ENCODE peak calls at places on chromosomes 6 and 20, in seven cellular contexts. A, J, I, D, T, S and C are unnamed samples. For H3K36me3, the result is how much of the 10 kb centered on the place peaks cover.

GRCh38 chr20:63327229-63327745 is 33.9 kb downstream of the CHRNA4 start:
- DNase-seq in J (no peak), S (no peak), T (no peak), A (no peak), I (no peak), D (no peak), C (no peak)

GRCh38 chr6:139482184-139482751 is 107.8 kb upstream of the CITED2 start:
- DNase-seq in D (no peak), S (no peak), J (no peak), I (no peak), T (no peak), A (no peak), C (no peak)

GRCh38 chr6:3759656-3760245 is 8.2 kb upstream of the PXDC1 start:
- DNase-seq in I (no peak), S (peak), J (no peak), A (no peak), T (no peak), D (no peak), C (peak)

GRCh38 chr20:64244281-64244805 is 11.2 kb upstream of the PCMTD2 start:
- DNase-seq in A (no peak), S (no peak), T (no peak), I (no peak), D (no peak), J (no peak), C (no peak)

GRCh38 chr6:152221806-152222628 is 414.5 kb downstream of the ESR1 start:
- DNase-seq in I (no peak), A (no peak), D (no peak), S (no peak), J (no peak), T (no peak), C (no peak)

GRCh38 chr6:56168601-56169000 is 78.8 kb downstream of the COL21A1 start:
- DNase-seq in D (no peak), I (no peak), A (no peak), J (no peak), T (no peak), S (no peak), C (no peak)

GRCh38 chr6:44446626-44447297 is 59.3 kb downstream of the CDC5L start:
- DNase-seq in S (peak), D (no peak), I (no peak), J (no peak), T (no peak), A (no peak), C (no peak)

GRCh38 chr6:13673368-13673767 is 38.3 kb downstream of the RANBP9 start:
- DNase-seq in T (no peak), A (no peak), I (no peak), D (no peak), J (no peak), S (no peak), C (no peak)

GRCh38 chr6:13355043-13355945 is 27.0 kb upstream of the TBC1D7 start:
- DNase-seq in I (no peak), J (peak), A (no peak), T (no peak), S (peak), D (no peak), C (peak)

GRCh38 chr6:131949615-131949908 is 1.6 kb downstream of the CCN2 start:
- DNase-seq in I (no peak), J (no peak), A (no peak), D (no peak), T (no peak), S (peak), C (no peak)

GRCh38 chr20:4555188-4555893 is 166.4 kb upstream of the PRND start:
- DNase-seq in D (no peak), J (no peak), A (peak), I (no peak), S (peak), T (no peak), C (peak)

GRCh38 chr20:31704225-31705119 is 18.2 kb downstream of the BCL2L1 start:
- DNase-seq in T (no peak), I (no peak), A (peak), J (no peak), S (peak), D (no peak), C (peak)

GRCh38 chr6:15062311-15063252 is 183.3 kb upstream of the JARID2 start:
- DNase-seq in J (no peak), I (peak), S (peak), T (no peak), D (no peak), A (no peak), C (no peak)

GRCh38 chr6:121437861-121438651 is 2.6 kb downstream of the GJA1 start:
- DNase-seq in J (no peak), I (no peak), T (no peak), A (peak), S (peak), D (no peak), C (no peak)

GRCh38 chr6:44041461-44042260 is 85.6 kb downstream of the MRPL14 start:
- DNase-seq in S (peak), J (no peak), D (no peak), I (no peak), A (no peak), T (no peak), C (peak)

GRCh38 chr6:36660771-36661471 is 17.6 kb upstream of the CDKN1A start:
- DNase-seq in J (no peak), D (no peak), A (peak), I (peak), S (no peak), T (peak), C (no peak)

GRCh38 chr6:100085162-100085431 is 91.1 kb upstream of the MCHR2 start:
- DNase-seq in T (no peak), I (no peak), D (no peak), J (no peak), S (no peak), A (no peak), C (no peak)

GRCh38 chr6:43172127-43173007 is 1.3 kb downstream of the SRF start:
- DNase-seq in S (peak), D (no peak), J (peak), A (peak), I (peak), T (no peak), C (peak)

GRCh38 chr20:32672982-32673727 is 586 bp downstream of the C20orf203 start:
- DNase-seq in S (no peak), D (no peak), I (no peak), A (peak), J (peak), T (no peak), C (no peak)

GRCh38 chr20:13101276-13101675 is 92.5 kb downstream of the SPTLC3 start:
- DNase-seq in S (no peak), I (no peak), D (no peak), A (no peak), T (no peak), J (no peak), C (no peak)

GRCh38 chr6:92433911-92434310 is 985.4 kb downstream of the EPHA7 start:
- DNase-seq in T (no peak), A (no peak), S (no peak), J (no peak), D (no peak), I (no peak), C (no peak)

GRCh38 chr6:108801331-108801730 is 46.9 kb upstream of the ARMC2 start:
- DNase-seq in A (no peak), S (no peak), I (no peak), T (no peak), D (no peak), J (no peak), C (no peak)

GRCh38 chr6:43521836-43522235 is 4.9 kb downstream of the POLR1C start:
- DNase-seq in I (no peak), D (no peak), J (no peak), S (no peak), T (no peak), A (no peak), C (no peak)

GRCh38 chr6:170423030-170423429 is 116.5 kb downstream of the FAM120B start:
- DNase-seq in A (no peak), J (no peak), S (no peak), I (no peak), T (no peak), D (no peak), C (no peak)

GRCh38 chr6:41756354-41756753 is 9.2 kb upstream of the PGC start:
- DNase-seq in T (no peak), A (no peak), I (no peak), S (no peak), D (no peak), J (no peak), C (no peak)

GRCh38 chr20:63522091-63522868 is 1.7 kb downstream of the PPDPF start:
- DNase-seq in A (peak), S (no peak), J (no peak), T (no peak), D (no peak), I (no peak), C (no peak)

GRCh38 chr6:69164564-69165252 is 529.6 kb downstream of the ADGRB3 start:
- DNase-seq in D (no peak), A (no peak), T (no peak), I (no peak), J (peak), S (no peak), C (no peak)

GRCh38 chr6:21900730-21901129 is 307.2 kb downstream of the SOX4 start:
- DNase-seq in A (no peak), S (peak), J (no peak), T (no peak), I (no peak), D (no peak), C (peak)

GRCh38 chr6:1124885-1125284 is 187.0 kb upstream of the FOXQ1 start:
- DNase-seq in S (no peak), A (no peak), I (no peak), J (no peak), T (no peak), D (no peak), C (no peak)

GRCh38 chr6:1125297-1125696 is 186.6 kb upstream of the FOXQ1 start:
- DNase-seq in A (no peak), S (no peak), I (no peak), T (no peak), J (no peak), D (no peak), C (no peak)

GRCh38 chr6:1122083-1122482 is 189.8 kb upstream of the FOXQ1 start:
- DNase-seq in S (no peak), J (no peak), T (no peak), D (no peak), A (no peak), I (no peak), C (no peak)

GRCh38 chr6:1123406-1123805 is 188.5 kb upstream of the FOXQ1 start:
- DNase-seq in J (no peak), A (no peak), I (no peak), D (no peak), T (no peak), S (no peak), C (no peak)

DNA sequence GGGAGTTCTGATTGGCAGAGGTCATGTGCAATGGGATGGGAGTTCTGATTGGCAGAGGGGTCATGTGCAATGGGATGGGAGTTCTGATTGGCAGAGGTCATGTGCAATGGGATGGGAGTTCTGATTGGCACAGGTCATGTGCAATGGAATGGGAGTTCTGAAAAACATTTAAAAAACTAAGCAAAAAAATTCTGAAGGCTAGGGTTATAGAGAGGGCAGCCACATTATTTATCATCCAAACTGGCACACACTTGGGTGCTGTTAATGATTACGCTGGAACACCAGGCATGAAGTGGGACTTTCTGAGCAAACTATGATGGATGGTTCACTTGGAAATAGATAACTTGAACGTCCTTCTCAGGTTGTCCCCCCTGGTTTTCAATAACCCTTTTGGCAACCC is 187.9 kb upstream of the FOXQ1 start:
- DNase-seq in S (no peak), T (no peak), I (no peak), D (no peak), J (no peak), A (no peak), C (no peak)
- H3K36me3 ChIP-seq in S (under half), T (under half), I (under half), D (under half), J (under half), A (under half), C (under half)

GRCh38 chr6:10416863-10417641 is 2.2 kb upstream of the TFAP2A start:
- DNase-seq in J (no peak), T (no peak), S (no peak), D (no peak), I (no peak), A (no peak), C (no peak)
- H3K4me3 ChIP-seq in J (no peak), T (no peak), S (no peak), D (peak), I (no peak), A (no peak), C (no peak)

GRCh38 chr20:53915459-53916172 is 154.8 kb downstream of the BCAS1 start:
- DNase-seq in J (peak), D (peak), T (peak), I (peak), A (peak), S (peak), C (peak)
- H3K36me3 ChIP-seq in J (under half), D (under half), T (under half), I (under half), A (under half), S (under half), C (under half)

GRCh38 chr6:138109042-138109997 is 2.1 kb upstream of the PERP start:
- DNase-seq in T (peak), S (peak), D (no peak), A (peak), J (peak), I (no peak), C (peak)
- H3K4me3 ChIP-seq in T (no peak), S (no peak), D (peak), A (no peak), J (no peak), I (no peak), C (no peak)

DNA sequence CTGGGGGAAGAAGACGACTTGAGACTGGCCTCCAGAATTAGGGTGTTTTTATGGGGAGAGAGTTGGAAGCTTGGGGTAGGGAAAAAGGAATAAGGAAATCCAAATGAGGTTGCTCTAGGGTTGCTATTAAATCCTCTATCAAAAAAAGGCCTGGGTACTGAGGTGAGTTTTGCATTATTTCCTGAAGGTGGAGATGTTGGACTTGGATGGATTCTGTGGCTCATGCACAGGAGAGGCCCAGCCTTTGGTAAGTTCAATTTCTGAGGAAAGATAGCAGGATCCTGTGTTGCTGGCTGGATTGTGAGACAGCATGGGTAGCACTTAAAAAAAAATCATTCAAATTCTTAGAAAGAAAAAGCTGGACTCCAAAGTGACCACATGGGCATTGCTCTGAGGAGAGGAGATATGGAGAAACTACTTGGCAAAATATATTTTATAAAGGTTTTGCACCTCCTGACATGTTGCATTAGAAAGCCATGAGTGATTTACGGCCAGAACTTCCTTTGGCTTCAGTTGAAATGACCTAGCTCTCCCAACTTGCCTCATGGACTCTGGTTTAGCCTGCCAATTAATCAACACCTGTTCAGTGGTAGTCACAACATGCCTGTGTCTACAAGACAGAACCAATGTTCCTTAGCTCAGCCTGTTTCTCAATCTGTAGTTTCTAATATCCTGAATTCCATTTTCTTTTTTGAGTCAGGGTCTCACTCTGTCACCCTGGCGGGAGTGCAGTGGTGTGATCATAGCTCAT is 152.1 kb upstream of the RALGAPA2 start:
- DNase-seq in A (no peak), T (no peak), I (no peak), D (no peak), S (no peak), J (peak), C (no peak)
- H3K36me3 ChIP-seq in A (under half), T (under half), I (under half), D (under half), S (under half), J (under half), C (under half)

GRCh38 chr6:7697820-7698623 is 27.9 kb upstream of the BMP6 start:
- DNase-seq in D (no peak), T (peak), S (peak), A (no peak), I (no peak), J (no peak), C (peak)
- H3K4me3 ChIP-seq in D (peak), T (no peak), S (peak), A (no peak), I (no peak), J (no peak), C (peak)

GRCh38 chr20:38939686-38940085 is 13.5 kb downstream of the FAM83D start:
- DNase-seq in T (no peak), S (no peak), D (no peak), I (no peak), A (no peak), J (no peak), C (no peak)

GRCh38 chr20:38937000-38937399 is 10.8 kb downstream of the FAM83D start:
- DNase-seq in D (no peak), T (no peak), S (no peak), A (no peak), I (no peak), J (no peak), C (no peak)

GRCh38 chr20:38941726-38942389 is 15.6 kb downstream of the FAM83D start:
- DNase-seq in A (no peak), D (no peak), T (no peak), J (no peak), S (no peak), I (no peak), C (no peak)

GRCh38 chr20:38937978-38938473 is 11.8 kb downstream of the FAM83D start:
- DNase-seq in J (no peak), A (no peak), I (no peak), T (no peak), D (no peak), S (no peak), C (no peak)

DNA sequence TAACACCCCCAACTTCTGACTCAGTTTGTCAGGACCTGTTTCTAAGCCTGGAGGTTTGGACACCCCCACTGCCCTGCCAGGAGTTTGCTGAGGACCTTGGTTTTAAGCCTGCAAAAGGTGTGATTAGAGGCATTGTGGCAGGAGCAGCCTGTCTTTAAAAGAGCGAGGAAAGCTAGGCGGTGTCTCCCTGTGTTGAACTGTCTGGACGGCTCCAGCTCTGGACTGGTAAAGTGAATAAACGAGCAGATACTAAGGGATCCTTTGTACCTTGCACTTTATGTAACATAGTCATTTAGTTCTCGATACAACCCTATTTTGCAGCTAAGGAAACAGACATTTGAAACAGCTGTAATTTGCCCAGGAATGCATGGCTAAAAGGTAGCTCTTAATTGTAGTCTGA is 14.4 kb downstream of the FAM83D start:
- DNase-seq in J (no peak), S (no peak), I (no peak), A (no peak), T (no peak), D (no peak), C (no peak)
- H3K36me3 ChIP-seq in J (under half), S (under half), I (under half), A (under half), T (under half), D (under half), C (half or more)

GRCh38 chr6:35368038-35368887 is 25.9 kb downstream of the PPARD start:
- DNase-seq in S (peak), T (no peak), I (no peak), D (no peak), A (no peak), J (no peak), C (peak)
- H3K4me3 ChIP-seq in S (no peak), T (no peak), I (no peak), D (no peak), A (no peak), J (no peak), C (no peak)

GRCh38 chr6:7296602-7297001 is 16.4 kb downstream of the SSR1 start:
- DNase-seq in D (no peak), S (no peak), J (no peak), T (no peak), I (no peak), A (no peak), C (no peak)

GRCh38 chr6:7295916-7296315 is 17.1 kb downstream of the SSR1 start:
- DNase-seq in A (no peak), S (no peak), D (no peak), J (no peak), I (no peak), T (no peak), C (no peak)

GRCh38 chr6:7298113-7298512 is 14.9 kb downstream of the SSR1 start:
- DNase-seq in J (no peak), A (no peak), D (no peak), I (no peak), T (no peak), S (no peak), C (no peak)

GRCh38 chr6:7301702-7302101 is 11.3 kb downstream of the SSR1 start:
- DNase-seq in I (no peak), S (no peak), J (no peak), T (no peak), D (no peak), A (no peak), C (no peak)

DNA sequence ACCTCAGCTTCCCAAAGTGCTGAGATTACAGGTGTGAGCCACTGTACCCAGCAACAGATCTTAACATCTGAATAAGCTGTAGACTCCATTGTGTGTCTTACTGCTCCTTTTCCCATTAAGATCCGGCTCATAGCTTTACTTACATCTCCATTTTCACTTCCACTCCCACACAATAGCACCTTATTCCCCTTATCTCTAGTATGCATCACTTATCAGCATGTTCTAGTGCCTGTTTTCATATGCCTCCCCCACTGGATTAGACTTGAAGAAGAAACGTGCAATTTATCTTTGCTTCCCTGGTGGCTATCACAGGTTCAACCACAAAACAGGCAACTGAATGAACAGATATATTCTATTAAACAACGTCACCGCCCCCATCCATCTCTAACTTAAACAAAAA is 12.1 kb downstream of the SSR1 start:
- DNase-seq in S (no peak), I (no peak), A (no peak), D (no peak), J (no peak), T (no peak), C (no peak)
- H3K36me3 ChIP-seq in S (under half), I (half or more), A (under half), D (half or more), J (half or more), T (half or more), C (half or more)